ENCODE peak calls at places on chromosomes 13 and 19, in seven cellular contexts. Z is naive thymus-derived CD8-positive, alpha-beta T cell; Y is LoVo; T is CD8-positive, alpha-beta T cell; P is globus pallidus; B is nucleus accumbens; G is K562. V is an unnamed sample.

GRCh38 chr19:4371209-4371897 is 28.0 kb downstream of the MPND start:
- DNase-seq in T (no peak), Y (no peak), B (no peak), G (no peak), Z (no peak), P (no peak), V (peak; percentile 91)

GRCh38 chr19:1851581-1852293 is 3.5 kb upstream of the REXO1 start:
- DNase-seq in G (no peak), P (no peak), B (no peak), Y (no peak), Z (peak; percentile 94), T (peak; percentile 64), V (no peak)

GRCh38 chr13:92681239-92681638 is 545.4 kb upstream of the GPC6 start:
- DNase-seq in B (no peak), Z (no peak), P (no peak), Y (no peak), T (no peak), G (peak; percentile 1), V (no peak)

GRCh38 chr19:41350735-41351338 is 2.9 kb downstream of the TGFB1 start:
- DNase-seq in B (no peak), Z (no peak), G (peak; percentile 91), T (no peak), P (no peak), Y (no peak), V (no peak)

GRCh38 chr13:48156466-48156865 is 61.6 kb upstream of the MED4 start:
- DNase-seq in Z (peak; percentile 93), T (peak; percentile 77), Y (peak; percentile 15), P (no peak), B (no peak), G (peak; percentile 37), V (no peak)

GRCh38 chr13:94761407-94761806 is 49.1 kb upstream of the SOX21 start:
- DNase-seq in P (no peak), B (no peak), Z (no peak), Y (no peak), G (no peak), T (no peak), V (no peak)

GRCh38 chr13:43797869-43798268 is 11.1 kb upstream of the ENOX1 start:
- DNase-seq in P (peak; percentile 79), Y (no peak), B (no peak), Z (no peak), T (no peak), G (no peak), V (no peak)

GRCh38 chr19:15893498-15893897 is 4.4 kb downstream of the CYP4F2 start:
- DNase-seq in G (no peak), T (no peak), B (no peak), Y (no peak), Z (no peak), P (no peak), V (no peak)

GRCh38 chr13:29619995-29620394 is 24.5 kb upstream of the SLC7A1 start:
- DNase-seq in Y (no peak), G (no peak), T (no peak), B (no peak), P (no peak), Z (no peak), V (no peak)

GRCh38 chr13:96925466-96925865 is 68.8 kb downstream of the OXGR1 start:
- DNase-seq in Y (no peak), P (no peak), Z (no peak), G (no peak), B (no peak), T (no peak), V (no peak)

GRCh38 chr19:33225458-33225925 is at the start of gene SLC7A10:
- DNase-seq in G (no peak), P (no peak), Z (no peak), Y (no peak), B (no peak), T (no peak), V (no peak)

GRCh38 chr19:5955638-5955935 is 22.4 kb downstream of the RANBP3 start:
- DNase-seq in Y (no peak), Z (no peak), B (no peak), P (no peak), T (no peak), G (no peak), V (no peak)

GRCh38 chr13:114025432-114026127 is 51.7 kb upstream of the C13orf46 start:
- DNase-seq in Y (no peak), P (no peak), G (no peak), T (no peak), B (no peak), Z (no peak), V (no peak)

GRCh38 chr19:12723383-12723642 is 419 bp downstream of the TNPO2 start:
- DNase-seq in B (no peak), Z (no peak), Y (no peak), P (no peak), G (no peak), T (no peak), V (no peak)

GRCh38 chr13:89969996-89970709 is 1377.3 kb upstream of the MIR17HG start:
- DNase-seq in T (no peak), G (no peak), B (no peak), Y (no peak), Z (no peak), P (no peak), V (no peak)

GRCh38 chr19:17605761-17606745 is 50.6 kb downstream of the COLGALT1 start:
- DNase-seq in Y (peak; percentile 91), B (peak; percentile 6), G (peak; percentile 98), P (peak; percentile 20), Z (peak; percentile 91), T (peak; percentile 67), V (peak; percentile 93)

GRCh38 chr19:48918071-48918470 is 15.4 kb upstream of the DHDH start:
- DNase-seq in B (no peak), Z (no peak), Y (no peak), G (no peak), P (no peak), T (no peak), V (no peak)

GRCh38 chr13:88623150-88623549 is 952.0 kb downstream of the SLITRK5 start:
- DNase-seq in T (no peak), Y (no peak), B (no peak), Z (no peak), G (no peak), P (no peak), V (no peak)

GRCh38 chr13:76717092-76717491 is 169.1 kb downstream of the KCTD12 start:
- DNase-seq in G (no peak), Z (no peak), P (no peak), Y (no peak), T (no peak), B (no peak), V (no peak)

GRCh38 chr13:59318320-59318930 is 845.3 kb downstream of the DIAPH3 start:
- DNase-seq in B (peak; percentile 40), Z (peak; percentile 67), G (peak; percentile 59), T (peak; percentile 8), Y (peak; percentile 53), P (peak; percentile 54), V (peak; percentile 94)

GRCh38 chr19:41871573-41872383 is 5.3 kb upstream of the CD79A start:
- DNase-seq in B (no peak), G (peak; percentile 38), Z (peak; percentile 81), T (peak; percentile 54), P (no peak), Y (no peak), V (no peak)

GRCh38 chr19:49916839-49917733 is 11.9 kb upstream of the ATF5 start:
- DNase-seq in P (peak; percentile 27), Y (no peak), Z (no peak), T (no peak), G (no peak), B (no peak), V (no peak)

GRCh38 chr13:64958106-64958505 is 2272.0 kb downstream of the PCDH9 start:
- DNase-seq in G (no peak), P (no peak), Y (no peak), T (no peak), Z (no peak), B (no peak), V (no peak)

GRCh38 chr13:105918842-105919741 is 616.4 kb downstream of the EFNB2 start:
- DNase-seq in Y (peak; percentile 95), B (no peak), G (peak; percentile 1), P (no peak), T (no peak), Z (no peak), V (no peak)

GRCh38 chr13:108190897-108191296 is 24.4 kb downstream of the LIG4 start:
- DNase-seq in Y (no peak), P (no peak), G (no peak), Z (no peak), B (no peak), T (no peak), V (no peak)

GRCh38 chr13:74715718-74716117 is 581.5 kb upstream of the KLF12 start:
- DNase-seq in Z (no peak), Y (no peak), G (no peak), B (no peak), T (no peak), P (no peak), V (no peak)

GRCh38 chr13:24274452-24274971 is 34.9 kb upstream of the C1QTNF9 start:
- DNase-seq in T (peak; percentile 40), Y (no peak), P (peak; percentile 70), G (no peak), B (no peak), Z (no peak), V (no peak)

GRCh38 chr13:71339010-71339409 is 528.0 kb downstream of the DACH1 start:
- DNase-seq in P (no peak), B (no peak), G (no peak), Y (no peak), T (no peak), Z (no peak), V (no peak)

GRCh38 chr13:73215807-73216206 is 157.0 kb downstream of the KLF5 start:
- DNase-seq in P (no peak), Z (no peak), B (no peak), T (no peak), Y (peak; percentile 65), G (no peak), V (no peak)